ENCODE peak calls at places on chromosomes 3 and 15, in six cellular contexts. D is Caco-2, L is colonic mucosa, S is foreskin fibroblast, T is cardiac fibroblast, Y is cardiac muscle cell. F is an unnamed sample.

GRCh38 chr15:51390239-51390931 is 48.9 kb downstream of the GLDN start:
- DNase-seq in D (no peak), L (no peak), S (no peak), T (no peak), Y (no peak), F (no peak)

GRCh38 chr15:40421246-40422157 is 15.9 kb downstream of the IVD start:
- DNase-seq in D (peak), L (peak), S (no peak), T (peak), Y (peak), F (no peak)

GRCh38 chr15:41746802-41747201 is 27.5 kb upstream of the MAPKBP1 start:
- DNase-seq in D (no peak), L (no peak), S (peak), T (no peak), Y (no peak), F (no peak)

GRCh38 chr3:187208159-187208558 is 10.9 kb downstream of the RTP1 start:
- DNase-seq in D (no peak), L (no peak), S (no peak), T (no peak), Y (no peak), F (no peak)

GRCh38 chr3:166425900-166426611 is 588.8 kb upstream of the BCHE start:
- DNase-seq in D (peak), L (no peak), S (no peak), T (no peak), Y (peak), F (no peak)

GRCh38 chr3:188946837-188947236 is 224.9 kb upstream of the TPRG1 start:
- DNase-seq in D (no peak), L (no peak), S (no peak), T (peak), Y (no peak), F (no peak)

GRCh38 chr3:4981688-4982494 is 2.7 kb downstream of the BHLHE40 start:
- DNase-seq in D (peak), L (peak), S (peak), T (peak), Y (no peak), F (no peak)

GRCh38 chr15:80275946-80276345 is 23.9 kb upstream of the CTXND1 start:
- DNase-seq in D (no peak), L (no peak), S (peak), T (peak), Y (no peak), F (no peak)

GRCh38 chr3:160837394-160837975 is 81.5 kb downstream of the PPM1L start:
- DNase-seq in D (no peak), L (peak), S (no peak), T (no peak), Y (no peak), F (no peak)

GRCh38 chr3:57164606-57165573 is at the start of gene IL17RD:
- DNase-seq in D (peak), L (peak), S (peak), T (peak), Y (peak), F (no peak)

GRCh38 chr3:170978335-170978745 is 48.2 kb downstream of the SLC2A2 start:
- DNase-seq in D (no peak), L (no peak), S (peak), T (no peak), Y (no peak), F (no peak)

GRCh38 chr15:38690737-38691332 is 126.2 kb upstream of the RASGRP1 start:
- DNase-seq in D (peak), L (peak), S (peak), T (peak), Y (peak), F (no peak)

GRCh38 chr15:25248583-25249235 is 190.1 kb downstream of the UBE3A start:
- DNase-seq in D (no peak), L (peak), S (no peak), T (no peak), Y (no peak), F (no peak)

DNA sequence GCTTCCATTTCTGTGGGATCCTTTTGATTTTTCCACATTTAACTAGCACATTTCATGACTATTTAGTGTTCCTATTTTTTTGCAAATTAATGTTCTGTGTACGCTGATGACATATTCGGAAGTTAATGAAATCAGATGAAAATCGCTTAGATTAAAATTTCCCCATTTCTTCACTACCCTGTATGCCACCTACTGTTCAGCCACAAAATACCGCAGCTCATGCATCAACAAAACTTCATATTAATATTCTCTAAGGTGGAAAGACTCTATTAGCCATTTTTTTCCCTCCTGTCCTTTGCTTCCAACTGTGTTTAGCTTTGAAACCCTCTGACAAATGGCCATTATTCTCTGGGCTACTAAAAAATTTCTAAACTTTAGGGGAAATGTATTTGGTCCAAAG is 300.6 kb downstream of the MECOM start:
- DNase-seq in D (no peak), L (no peak), S (no peak), T (no peak), Y (no peak), F (no peak)
- TF ChIP-seq CTCF in D (peak), L (no peak), S (no peak), T (peak), Y (no peak), F (no peak)

GRCh38 chr15:57948554-57949289 is 116.8 kb downstream of the ALDH1A2 start:
- DNase-seq in D (no peak), L (no peak), S (no peak), T (no peak), Y (no peak), F (no peak)

GRCh38 chr15:57949374-57949938 is 116.1 kb downstream of the ALDH1A2 start:
- DNase-seq in D (no peak), L (no peak), S (no peak), T (no peak), Y (no peak), F (no peak)

GRCh38 chr15:57951328-57951932 is 114.1 kb downstream of the ALDH1A2 start:
- DNase-seq in D (no peak), L (no peak), S (no peak), T (no peak), Y (no peak), F (no peak)

GRCh38 chr15:57947781-57948180 is 117.7 kb downstream of the ALDH1A2 start:
- DNase-seq in D (no peak), L (no peak), S (no peak), T (peak), Y (peak), F (no peak)

GRCh38 chr15:57950381-57950946 is 115.0 kb downstream of the ALDH1A2 start:
- DNase-seq in D (peak), L (no peak), S (no peak), T (no peak), Y (no peak), F (no peak)
- H3K4me3 ChIP-seq in D (no peak), L (no peak), S (no peak), T (no peak), Y (no peak), F (no peak)

GRCh38 chr3:197407053-197407452 is 108.6 kb upstream of the DLG1 start:
- DNase-seq in D (no peak), L (no peak), S (no peak), T (no peak), Y (no peak), F (no peak)
- TF ChIP-seq CTCF in D (no peak), L (no peak), S (no peak), T (no peak), Y (no peak), F (no peak)

GRCh38 chr3:9947025-9947995 is 4.9 kb downstream of the PRRT3 start:
- DNase-seq in D (peak), L (peak), S (peak), T (peak), Y (peak), F (no peak)
- H3K4me3 ChIP-seq in D (peak), L (peak), S (peak), T (peak), Y (peak), F (peak)

DNA sequence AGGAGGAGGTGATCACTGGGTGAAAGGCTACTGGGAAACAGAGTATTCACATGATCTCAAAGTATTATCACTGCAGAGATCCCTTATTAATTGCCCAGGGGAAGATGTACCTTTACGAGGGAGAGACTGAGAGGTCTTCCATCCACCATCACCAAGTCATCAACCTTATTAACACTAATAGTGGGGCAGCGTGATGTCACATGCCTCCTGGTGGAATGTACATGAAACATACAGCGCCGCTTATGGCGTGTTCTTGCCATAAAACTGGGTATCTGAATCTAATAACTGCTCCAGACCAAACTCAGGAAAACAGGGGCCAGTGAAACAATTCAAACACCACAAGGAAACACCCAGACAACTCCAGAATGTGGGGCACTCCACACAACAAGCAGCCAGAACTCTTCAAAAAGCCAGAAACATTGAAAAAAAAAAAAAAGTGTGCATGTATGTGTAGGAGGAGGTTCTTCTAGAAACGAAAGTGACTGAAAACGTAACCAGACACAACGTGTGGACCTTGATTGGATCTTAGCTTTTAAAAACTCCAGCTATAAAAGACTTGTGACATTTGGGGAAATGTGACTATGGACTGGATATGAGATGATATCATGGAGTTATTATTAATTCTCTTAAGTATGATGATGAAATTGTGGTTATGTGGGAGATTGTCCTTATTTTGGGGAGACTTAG is 4.6 kb downstream of the STIMATE start:
- DNase-seq in D (no peak), L (no peak), S (peak), T (peak), Y (no peak), F (no peak)
- TF ChIP-seq CTCF in D (no peak), L (no peak), S (no peak), T (no peak), Y (peak), F (no peak)

GRCh38 chr3:30655187-30655812 is 48.9 kb downstream of the TGFBR2 start:
- DNase-seq in D (no peak), L (no peak), S (no peak), T (peak), Y (no peak), F (no peak)
- H3K4me3 ChIP-seq in D (no peak), L (no peak), S (no peak), T (no peak), Y (no peak), F (no peak)

GRCh38 chr15:89139613-89140499 is 51.6 kb downstream of the ABHD2 start:
- DNase-seq in D (peak), L (no peak), S (no peak), T (peak), Y (peak), F (no peak)
- TF ChIP-seq CTCF in D (peak), L (no peak), S (peak), T (peak), Y (peak), F (peak)

DNA sequence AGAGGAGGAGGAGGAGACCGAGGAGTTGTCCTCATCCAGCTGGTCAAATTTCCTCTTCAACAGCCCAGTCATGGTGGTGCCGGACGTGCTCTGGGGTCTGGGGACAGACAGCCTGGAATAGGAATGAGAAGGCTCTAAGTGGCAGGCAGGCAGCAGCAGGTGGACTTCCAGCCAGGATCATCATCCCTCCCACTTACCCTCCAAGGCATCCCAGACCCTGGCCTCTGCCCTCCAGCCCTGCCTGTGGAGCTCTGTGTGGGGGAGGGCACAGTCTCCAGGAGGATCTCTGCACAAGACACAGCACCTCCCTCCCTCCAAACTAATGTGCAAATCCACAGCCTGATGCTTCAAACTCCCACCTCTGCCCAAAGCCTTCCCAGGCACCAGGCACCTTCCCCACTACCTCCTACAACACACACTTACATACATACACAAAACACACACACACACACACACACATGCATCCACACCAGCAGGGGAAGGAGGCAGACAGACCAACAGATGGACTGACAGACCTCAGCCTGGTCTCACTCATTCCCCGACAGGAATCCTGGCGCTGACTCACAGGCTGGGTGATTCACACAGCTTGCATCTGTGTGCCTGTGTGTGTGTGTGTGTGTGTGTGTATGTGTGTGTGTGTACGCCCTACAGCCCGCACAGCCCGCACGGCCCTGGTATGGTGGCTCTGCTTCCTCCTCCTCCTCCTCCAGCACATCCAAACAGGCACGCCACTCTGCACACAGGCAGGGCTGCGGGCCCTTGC is 6.6 kb downstream of the CSRNP1 start:
- DNase-seq in D (no peak), L (peak), S (peak), T (peak), Y (no peak), F (peak)
- H3K4me3 ChIP-seq in D (no peak), L (no peak), S (no peak), T (no peak), Y (no peak), F (peak)